ENCODE peak calls at places on chromosomes 5 and 9, in eight cellular contexts. S, C, O, R, J, H, F and M are unnamed samples. For H3K4me1, the result is how much of the 10 kb centered on the place peaks cover.

GRCh38 chr5:172918421-172919371 is 40.5 kb upstream of the RPL26L1 start:
- DNase-seq in S (no peak), C (no peak), O (no peak), R (no peak), J (no peak), H (no peak), F (no peak), M (peak)

GRCh38 chr9:27407966-27408365 is 111.0 kb upstream of the EQTN start:
- DNase-seq in S (no peak), C (peak), O (no peak), R (no peak), J (peak), H (no peak), F (peak), M (no peak)

GRCh38 chr9:121992571-121993212 is 100.4 kb downstream of the TTLL11 start:
- DNase-seq in S (peak), C (peak), O (peak), R (peak), J (peak), H (peak), F (peak), M (peak)

GRCh38 chr5:133944263-133945230 is 23.9 kb downstream of the C5orf15 start:
- DNase-seq in S (no peak), C (peak), O (peak), R (no peak), J (peak), H (no peak), F (peak), M (no peak)

GRCh38 chr9:2032234-2032633 is 17.1 kb downstream of the SMARCA2 start:
- DNase-seq in S (no peak), C (no peak), O (no peak), R (no peak), J (no peak), H (no peak), F (no peak), M (no peak)

GRCh38 chr5:111299067-111299481 is 74.9 kb downstream of the CAMK4 start:
- DNase-seq in S (no peak), C (no peak), O (peak), R (no peak), J (no peak), H (no peak), F (peak), M (no peak)

GRCh38 chr5:179267071-179267670 is 78.1 kb downstream of the ADAMTS2 start:
- DNase-seq in S (no peak), C (no peak), O (peak), R (no peak), J (no peak), H (no peak), F (no peak), M (no peak)

GRCh38 chr9:85115473-85115872 is 445.9 kb downstream of the NTRK2 start:
- DNase-seq in S (no peak), C (no peak), O (no peak), R (no peak), J (no peak), H (no peak), F (no peak), M (no peak)

GRCh38 chr5:158814521-158814920 is 285.2 kb downstream of the EBF1 start:
- DNase-seq in S (no peak), C (no peak), O (no peak), R (no peak), J (no peak), H (no peak), F (no peak), M (no peak)

GRCh38 chr9:107932036-107932435 is 442.5 kb upstream of the KLF4 start:
- DNase-seq in S (no peak), C (peak), O (no peak), R (no peak), J (peak), H (no peak), F (peak), M (no peak)

GRCh38 chr9:80175286-80175906 is 603.6 kb downstream of the TLE4 start:
- DNase-seq in S (no peak), C (peak), O (peak), R (no peak), J (peak), H (peak), F (peak), M (no peak)

GRCh38 chr5:125298258-125298657 is 551.8 kb upstream of the ZNF608 start:
- DNase-seq in S (no peak), C (no peak), O (no peak), R (no peak), J (no peak), H (no peak), F (no peak), M (no peak)

GRCh38 chr5:1227669-1228068 is 2.5 kb downstream of the SLC6A18 start:
- DNase-seq in S (peak), C (peak), O (no peak), R (no peak), J (no peak), H (no peak), F (no peak), M (no peak)

GRCh38 chr9:77978086-77978781 is 53.4 kb downstream of the GNAQ start:
- DNase-seq in S (no peak), C (no peak), O (no peak), R (no peak), J (no peak), H (no peak), F (no peak), M (no peak)

GRCh38 chr5:111197523-111197922 is 26.7 kb upstream of the CAMK4 start:
- DNase-seq in S (no peak), C (peak), O (peak), R (no peak), J (no peak), H (peak), F (peak), M (no peak)

GRCh38 chr9:126357074-126357473 is 30.4 kb downstream of the MVB12B start:
- DNase-seq in S (no peak), C (no peak), O (no peak), R (no peak), J (no peak), H (no peak), F (no peak), M (no peak)

GRCh38 chr9:117772960-117773359 is 68.8 kb downstream of the TLR4 start:
- DNase-seq in S (no peak), C (peak), O (peak), R (no peak), J (peak), H (no peak), F (peak), M (peak)

GRCh38 chr9:108322326-108323098 is 533.3 kb downstream of the ACTL7B start:
- DNase-seq in S (no peak), C (no peak), O (no peak), R (no peak), J (no peak), H (no peak), F (no peak), M (no peak)

GRCh38 chr9:126397056-126397455 is 70.4 kb downstream of the MVB12B start:
- DNase-seq in S (no peak), C (no peak), O (no peak), R (no peak), J (no peak), H (no peak), F (no peak), M (no peak)

GRCh38 chr5:176870110-176870591 is 29.0 kb downstream of the HK3 start:
- DNase-seq in S (no peak), C (peak), O (peak), R (no peak), J (peak), H (no peak), F (peak), M (no peak)

GRCh38 chr5:40191041-40191550 is 488.6 kb upstream of the PTGER4 start:
- DNase-seq in S (no peak), C (no peak), O (no peak), R (no peak), J (no peak), H (no peak), F (no peak), M (no peak)

GRCh38 chr9:113708821-113709713 is 167.0 kb upstream of the ZNF618 start:
- DNase-seq in S (no peak), C (no peak), O (no peak), R (no peak), J (no peak), H (no peak), F (no peak), M (no peak)

GRCh38 chr5:30894811-30895210 is 298.7 kb upstream of the CDH6 start:
- DNase-seq in S (no peak), C (peak), O (no peak), R (no peak), J (peak), H (no peak), F (no peak), M (no peak)

GRCh38 chr5:177302354-177303110 is 987 bp downstream of the RAB24 start:
- DNase-seq in S (peak), C (peak), O (peak), R (no peak), J (no peak), H (no peak), F (peak), M (peak)

GRCh38 chr9:134287591-134288518 is 38.4 kb upstream of the RXRA start:
- DNase-seq in S (peak), C (no peak), O (peak), R (peak), J (no peak), H (no peak), F (no peak), M (peak)

GRCh38 chr5:170636206-170636605 is 132.4 kb downstream of the KCNIP1 start:
- DNase-seq in S (no peak), C (no peak), O (no peak), R (no peak), J (no peak), H (no peak), F (no peak), M (no peak)

GRCh38 chr9:34710023-34710422 is at the start of gene CCL21:
- DNase-seq in S (no peak), C (peak), O (no peak), R (peak), J (peak), H (no peak), F (peak), M (no peak)

GRCh38 chr9:82606761-82607382 is 456.1 kb downstream of the RASEF start:
- DNase-seq in S (no peak), C (peak), O (peak), R (peak), J (peak), H (peak), F (peak), M (no peak)

GRCh38 chr5:154858972-154859950 is 834 bp downstream of the CNOT8 start:
- DNase-seq in S (no peak), C (no peak), O (no peak), R (no peak), J (no peak), H (no peak), F (peak), M (no peak)

GRCh38 chr9:93549636-93550035 is 26.7 kb upstream of the PHF2 start:
- DNase-seq in S (no peak), C (peak), O (no peak), R (no peak), J (peak), H (no peak), F (no peak), M (peak)

GRCh38 chr5:40680741-40681350 is 1.1 kb downstream of the PTGER4 start:
- DNase-seq in S (peak), C (no peak), O (no peak), R (peak), J (no peak), H (peak), F (no peak), M (peak)

GRCh38 chr5:145840458-145841132 is 5.5 kb upstream of the PRELID2 start:
- DNase-seq in S (no peak), C (no peak), O (no peak), R (no peak), J (no peak), H (no peak), F (no peak), M (no peak)
- H3K4me1 ChIP-seq in S (under half), C (under half), O (under half), R (under half), J (under half), H (under half), F (under half), M (under half)

GRCh38 chr9:95116002-95116819 is 201.3 kb downstream of the FANCC start:
- DNase-seq in S (no peak), C (no peak), O (no peak), R (no peak), J (no peak), H (no peak), F (no peak), M (no peak)
- TF ChIP-seq CTCF in S (peak), C (no peak), O (peak), R (peak), J (no peak), H (no peak), F (peak), M (peak)

GRCh38 chr9:95080961-95081658 is 236.4 kb downstream of the FANCC start:
- DNase-seq in S (no peak), C (no peak), O (no peak), R (no peak), J (no peak), H (no peak), F (no peak), M (no peak)
- H3K4me1 ChIP-seq in S (half or more), C (under half), O (under half), R (half or more), J (under half), H (half or more), F (under half), M (under half)

GRCh38 chr9:71446499-71447411 is 321.6 kb downstream of the CEMIP2 start:
- DNase-seq in S (peak), C (peak), O (peak), R (peak), J (peak), H (peak), F (peak), M (peak)
- TF ChIP-seq CTCF in S (no peak), C (no peak), O (peak), R (no peak), J (no peak), H (no peak), F (peak), M (no peak)

GRCh38 chr5:107477492-107477891 is 193.2 kb downstream of the EFNA5 start:
- DNase-seq in S (no peak), C (no peak), O (no peak), R (no peak), J (no peak), H (no peak), F (no peak), M (no peak)

GRCh38 chr5:107474724-107475489 is 195.8 kb downstream of the EFNA5 start:
- DNase-seq in S (no peak), C (no peak), O (no peak), R (no peak), J (no peak), H (no peak), F (no peak), M (no peak)

GRCh38 chr5:107474361-107474723 is 196.4 kb downstream of the EFNA5 start:
- DNase-seq in S (no peak), C (no peak), O (no peak), R (no peak), J (no peak), H (no peak), F (no peak), M (no peak)

GRCh38 chr5:107478068-107478641 is 192.6 kb downstream of the EFNA5 start:
- DNase-seq in S (no peak), C (no peak), O (no peak), R (no peak), J (no peak), H (no peak), F (no peak), M (no peak)

GRCh38 chr5:107476783-107477182 is 194.0 kb downstream of the EFNA5 start:
- DNase-seq in S (no peak), C (no peak), O (no peak), R (no peak), J (no peak), H (no peak), F (peak), M (no peak)
- H3K4me1 ChIP-seq in S (under half), C (under half), O (under half), R (under half), J (under half), H (under half), F (under half), M (under half)

DNA sequence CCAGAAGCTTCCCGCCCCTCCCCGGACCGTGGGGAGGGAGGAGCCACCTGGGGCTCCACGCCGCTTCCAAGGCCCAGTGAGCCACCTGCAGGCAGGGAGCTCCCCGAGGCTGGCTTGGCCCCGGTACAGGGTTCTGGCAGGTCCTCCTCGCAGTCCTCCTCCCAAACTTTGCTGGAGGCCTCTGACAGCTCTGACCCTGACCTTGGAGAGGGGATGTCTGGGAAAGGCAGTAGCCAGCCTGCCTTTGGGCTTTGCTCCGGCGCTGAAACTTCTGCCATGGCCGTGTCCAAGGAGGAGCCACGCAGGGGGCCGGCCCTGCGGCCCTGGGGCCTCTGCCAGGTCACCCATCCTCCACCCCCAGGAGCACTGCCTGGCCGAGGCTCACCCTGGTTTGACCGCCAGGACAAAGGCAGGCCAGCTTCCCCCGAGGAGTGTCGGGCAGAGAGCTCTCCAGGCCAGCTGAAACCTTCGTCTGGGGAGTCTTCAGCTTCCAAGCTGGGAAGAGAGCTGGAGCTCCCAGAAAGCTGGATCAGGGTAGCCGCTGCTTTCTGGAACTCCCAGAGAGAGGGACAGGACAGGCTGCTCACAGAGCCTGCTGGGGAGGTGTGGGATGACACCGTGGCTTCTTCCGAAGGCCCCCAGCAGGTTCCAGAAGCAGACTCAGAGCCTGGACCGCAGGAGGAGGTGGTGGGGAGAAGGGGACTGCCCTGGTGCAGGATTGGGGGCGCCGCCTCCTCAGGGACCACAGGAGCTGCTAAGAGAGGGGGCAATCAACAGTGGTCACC is 9.0 kb upstream of the QSOX2 start:
- DNase-seq in S (peak), C (no peak), O (no peak), R (no peak), J (no peak), H (no peak), F (peak), M (no peak)
- TF ChIP-seq CTCF in S (no peak), C (no peak), O (no peak), R (no peak), J (no peak), H (no peak), F (no peak), M (no peak)